ENCODE peak calls at places on chromosomes 4 and X, in four cellular contexts. R is brain microvascular endothelial cell, Y is fibroblast of mammary gland, X is osteocyte. T is an unnamed sample.

GRCh38 chr4:88033309-88033708 is 25.9 kb downstream of the PKD2 start:
- DNase-seq in R (peak), Y (peak), X (no peak), T (peak)

GRCh38 chr4:65502151-65502691 is 168.1 kb downstream of the EPHA5 start:
- DNase-seq in R (peak), Y (peak), X (no peak), T (no peak)

GRCh38 chr4:33532821-33533220 is 2711.5 kb downstream of the ARAP2 start:
- DNase-seq in R (no peak), Y (no peak), X (no peak), T (no peak)

GRCh38 chrX:72062890-72063289 is 68.8 kb downstream of the RTL5 start:
- DNase-seq in R (no peak), Y (peak), X (no peak), T (no peak)

GRCh38 chrX:46569621-46570020 is 3.9 kb upstream of the CHST7 start:
- DNase-seq in R (no peak), Y (no peak), X (no peak), T (no peak)

GRCh38 chr4:71184195-71184781 is 154.5 kb upstream of the SLC4A4 start:
- DNase-seq in R (peak), Y (peak), X (no peak), T (peak)

GRCh38 chr4:145307120-145307519 is 126.7 kb upstream of the OTUD4 start:
- DNase-seq in R (no peak), Y (no peak), X (no peak), T (no peak)

GRCh38 chr4:99013402-99013843 is 17.9 kb downstream of the METAP1 start:
- DNase-seq in R (peak), Y (no peak), X (no peak), T (no peak)

GRCh38 chr4:1975880-1976279 is 32.9 kb downstream of the NELFA start:
- DNase-seq in R (no peak), Y (no peak), X (no peak), T (no peak)

GRCh38 chrX:147646949-147647717 is 264.6 kb upstream of the FMR1 start:
- DNase-seq in R (no peak), Y (no peak), X (no peak), T (no peak)

GRCh38 chr4:71338846-71339593 is at the start of gene SLC4A4:
- DNase-seq in R (peak), Y (peak), X (no peak), T (no peak)

GRCh38 chrX:49165901-49166881 is 3.6 kb downstream of the MAGIX start:
- DNase-seq in R (peak), Y (peak), X (no peak), T (peak)

GRCh38 chr4:40427138-40427537 is 92.0 kb downstream of the CHRNA9 start:
- DNase-seq in R (no peak), Y (no peak), X (no peak), T (no peak)

GRCh38 chr4:123304151-123305021 is 92.2 kb upstream of the SPRY1 start:
- DNase-seq in R (no peak), Y (no peak), X (no peak), T (peak)

GRCh38 chr4:113677333-113677732 is 84.2 kb downstream of the CAMK2D start:
- DNase-seq in R (no peak), Y (no peak), X (no peak), T (no peak)

GRCh38 chrX:70096052-70096451 is 33.8 kb downstream of the OTUD6A start:
- DNase-seq in R (peak), Y (peak), X (no peak), T (no peak)
- TF ChIP-seq CTCF in R (peak), Y (peak), X (no peak), T (no peak)

DNA sequence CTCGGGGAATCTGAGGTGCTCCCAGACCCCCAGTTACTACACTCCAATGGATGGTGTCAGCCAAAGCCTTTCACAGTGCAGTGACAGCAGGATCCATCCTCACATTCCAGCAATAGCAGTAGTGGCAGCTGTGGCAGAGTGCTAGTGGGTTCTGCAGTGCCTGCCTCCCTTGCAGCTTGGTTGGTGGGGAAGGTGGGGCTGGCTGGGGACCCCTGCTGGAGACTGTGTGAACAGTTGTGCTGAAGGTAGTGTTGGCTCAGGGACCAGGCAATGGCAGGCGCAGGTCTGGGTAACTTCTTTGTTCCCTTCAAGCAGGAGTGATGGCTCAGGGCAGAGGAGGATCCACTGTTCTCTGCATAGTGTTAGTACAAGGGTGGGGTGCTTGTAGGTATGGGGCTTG is 343.7 kb upstream of the TRAM1L1 start:
- DNase-seq in R (no peak), Y (no peak), X (no peak), T (no peak)
- TF ChIP-seq CTCF in R (peak), Y (no peak), X (no peak), T (no peak)

DNA sequence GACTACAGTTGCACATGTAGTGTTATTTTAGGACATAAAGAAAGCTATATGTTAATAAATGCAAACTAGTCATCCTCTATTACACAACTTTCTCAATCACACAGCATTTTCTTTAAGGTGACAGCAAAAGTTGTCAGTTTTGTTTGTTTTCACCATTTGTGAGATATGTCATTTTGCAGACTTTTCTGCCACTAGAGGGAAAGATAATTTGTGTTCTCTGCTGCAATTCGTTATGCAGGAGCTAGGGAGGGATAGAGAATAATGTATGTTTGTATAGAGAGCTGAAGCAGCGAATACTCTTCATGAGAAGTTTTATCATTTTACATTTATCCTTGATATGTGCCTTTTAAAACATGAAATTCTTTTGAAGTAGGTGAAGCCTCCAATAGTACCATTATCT is 670.6 kb upstream of the ATOH1 start:
- DNase-seq in R (no peak), Y (no peak), X (no peak), T (no peak)
- TF ChIP-seq CTCF in R (peak), Y (no peak), X (peak), T (peak)

GRCh38 chrX:74351760-74352159 is 47.8 kb downstream of the ZCCHC13 start:
- DNase-seq in R (no peak), Y (peak), X (no peak), T (no peak)
- TF ChIP-seq CTCF in R (no peak), Y (no peak), X (no peak), T (no peak)

DNA sequence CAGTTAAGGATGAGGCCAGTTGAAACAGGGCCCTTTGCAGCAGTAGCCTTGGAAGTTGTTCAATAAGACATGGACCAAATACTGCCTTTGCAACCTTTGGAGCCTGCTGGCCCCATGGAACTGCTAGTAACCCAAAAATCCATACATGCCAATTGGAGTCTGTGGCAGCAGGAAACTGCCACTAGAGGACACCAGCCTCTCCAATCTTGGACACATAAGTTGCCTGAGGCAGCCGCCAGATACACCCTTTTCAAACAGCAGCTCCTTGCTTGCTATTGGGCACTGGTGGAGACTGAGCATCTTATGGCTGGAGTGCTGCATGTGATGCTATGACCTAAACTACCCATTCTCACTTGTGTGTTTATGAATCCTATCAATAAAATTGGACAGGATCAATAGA is 14.8 kb upstream of the LAP3 start:
- DNase-seq in R (no peak), Y (no peak), X (no peak), T (no peak)
- TF ChIP-seq CTCF in R (peak), Y (no peak), X (peak), T (peak)